ENCODE peak calls at places on chromosomes 2 and 18, in six cellular contexts. I is SJSA1; R is BE2C; K is CD8-positive, alpha-beta memory T cell; Q is mesenchymal stem cell; H is breast epithelium. A is an unnamed sample.

GRCh38 chr2:171523339-171523931 is 1.2 kb downstream of the CYBRD1 start:
- DNase-seq in R (peak; percentile 20), I (peak; percentile 77), K (no peak), Q (peak; percentile 91), H (peak; percentile 82), A (peak; percentile 76)

GRCh38 chr2:55418072-55418471 is 1.6 kb downstream of the CCDC88A start:
- DNase-seq in Q (peak; percentile 22), I (no peak), R (no peak), H (no peak), K (no peak), A (no peak)

GRCh38 chr2:239737144-239737463 is 288.0 kb downstream of the NDUFA10 start:
- DNase-seq in R (no peak), H (no peak), I (no peak), K (no peak), Q (no peak), A (no peak)

GRCh38 chr2:25505630-25506029 is 163.9 kb upstream of the DNMT3A start:
- DNase-seq in H (no peak), I (no peak), R (no peak), Q (no peak), K (no peak), A (no peak)

GRCh38 chr2:127101756-127102463 is 5.0 kb downstream of the BIN1 start:
- DNase-seq in I (no peak), H (no peak), R (no peak), Q (no peak), K (no peak), A (no peak)

GRCh38 chr2:20231632-20232031 is 6.7 kb upstream of the SDC1 start:
- DNase-seq in H (peak; percentile 91), I (peak; percentile 55), K (no peak), R (no peak), Q (no peak), A (peak; percentile 93)

GRCh38 chr2:71804251-71804650 is 343.4 kb downstream of the CYP26B1 start:
- DNase-seq in R (no peak), K (no peak), I (no peak), Q (no peak), H (no peak), A (no peak)

GRCh38 chr2:191478754-191479679 is 198.9 kb upstream of the NABP1 start:
- DNase-seq in R (peak; percentile 93), I (no peak), Q (no peak), K (no peak), H (no peak), A (peak; percentile 50)

GRCh38 chr18:69402219-69402989 is 1.7 kb downstream of the DOK6 start:
- DNase-seq in I (no peak), Q (peak; percentile 2), R (no peak), K (no peak), H (no peak), A (no peak)

GRCh38 chr18:7273301-7273911 is 42.5 kb downstream of the LRRC30 start:
- DNase-seq in R (no peak), K (no peak), Q (peak; percentile 74), H (no peak), I (no peak), A (peak; percentile 29)

GRCh38 chr2:218168635-218169462 is 2.1 kb upstream of the CXCR1 start:
- DNase-seq in K (peak; percentile 80), I (peak; percentile 68), Q (peak; percentile 48), H (no peak), R (peak; percentile 73), A (peak; percentile 67)

GRCh38 chr2:112317303-112318158 is 42.1 kb downstream of the ZC3H6 start:
- DNase-seq in Q (no peak), H (no peak), K (no peak), I (no peak), R (no peak), A (no peak)

GRCh38 chr2:224909885-224910517 is 132.3 kb downstream of the DOCK10 start:
- DNase-seq in I (no peak), H (peak; percentile 67), Q (peak; percentile 41), K (peak; percentile 58), R (no peak), A (no peak)

GRCh38 chr2:71756280-71756906 is 303.0 kb downstream of the DYSF start:
- DNase-seq in Q (peak; percentile 42), H (no peak), K (no peak), R (no peak), I (no peak), A (no peak)

GRCh38 chr2:37615808-37616673 is 55.4 kb downstream of the CDC42EP3 start:
- DNase-seq in I (no peak), K (peak; percentile 80), Q (no peak), R (no peak), H (no peak), A (peak; percentile 47)

GRCh38 chr18:59908790-59909189 is 9.0 kb downstream of the PMAIP1 start:
- DNase-seq in I (no peak), Q (peak; percentile 82), K (no peak), R (no peak), H (no peak), A (no peak)

GRCh38 chr18:79643049-79643765 is 36.4 kb upstream of the CTDP1 start:
- DNase-seq in Q (no peak), K (no peak), H (no peak), R (no peak), I (no peak), A (no peak)

GRCh38 chr18:48191494-48191893 is 217.7 kb downstream of the ZBTB7C start:
- DNase-seq in R (no peak), H (no peak), K (no peak), I (no peak), Q (no peak), A (no peak)

GRCh38 chr2:5719629-5720334 is 27.6 kb downstream of the SOX11 start:
- DNase-seq in Q (no peak), R (no peak), K (no peak), I (no peak), H (no peak), A (no peak)

GRCh38 chr18:49274188-49274714 is 186.2 kb downstream of the DYM start:
- DNase-seq in H (no peak), Q (peak; percentile 17), I (no peak), R (no peak), K (no peak), A (no peak)

GRCh38 chr2:127581516-127582490 is 46.3 kb downstream of the MYO7B start:
- DNase-seq in K (no peak), Q (no peak), H (no peak), R (no peak), I (no peak), A (no peak)

GRCh38 chr2:64212346-64212745 is 68.1 kb upstream of the PELI1 start:
- DNase-seq in K (no peak), R (no peak), I (peak; percentile 49), Q (peak; percentile 86), H (no peak), A (no peak)

GRCh38 chr2:15836942-15837610 is 103.3 kb upstream of the MYCN start:
- DNase-seq in I (no peak), R (no peak), Q (no peak), K (no peak), H (no peak), A (no peak)

GRCh38 chr2:202249521-202249850 is 11.1 kb upstream of the SUMO1 start:
- DNase-seq in K (no peak), I (no peak), Q (peak; percentile 22), R (no peak), H (no peak), A (no peak)

GRCh38 chr2:45315881-45316280 is 295.2 kb downstream of the SRBD1 start:
- DNase-seq in R (no peak), H (no peak), I (no peak), Q (peak; percentile 38), K (no peak), A (no peak)

GRCh38 chr18:55907352-55908045 is 319.5 kb upstream of the TCF4 start:
- DNase-seq in Q (no peak), K (no peak), R (no peak), I (no peak), H (no peak), A (no peak)

GRCh38 chr2:102236132-102236531 is 49.3 kb downstream of the IL1RL2 start:
- DNase-seq in H (no peak), Q (no peak), K (no peak), R (no peak), I (no peak), A (no peak)
- H3K27me3 ChIP-seq in H (no peaks in the 10 kb centered on the region), Q (no peaks in the 10 kb centered on the region), K (no peaks in the 10 kb centered on the region), R (no peaks in the 10 kb centered on the region), I (no peaks in the 10 kb centered on the region), A (no peaks in the 10 kb centered on the region)

GRCh38 chr2:236676131-236676873 is 106.7 kb downstream of the ACKR3 start:
- DNase-seq in Q (no peak), I (no peak), H (no peak), K (no peak), R (no peak), A (no peak)

GRCh38 chr2:236674238-236674637 is 104.6 kb downstream of the ACKR3 start:
- DNase-seq in H (no peak), I (peak; percentile 17), Q (no peak), K (no peak), R (no peak), A (peak; percentile 10)

GRCh38 chr2:236674646-236675045 is 105.0 kb downstream of the ACKR3 start:
- DNase-seq in K (no peak), H (no peak), Q (no peak), I (no peak), R (no peak), A (no peak)

GRCh38 chr2:236675051-236675450 is 105.4 kb downstream of the ACKR3 start:
- DNase-seq in R (no peak), I (peak; percentile 13), Q (no peak), K (no peak), H (no peak), A (no peak)

DNA sequence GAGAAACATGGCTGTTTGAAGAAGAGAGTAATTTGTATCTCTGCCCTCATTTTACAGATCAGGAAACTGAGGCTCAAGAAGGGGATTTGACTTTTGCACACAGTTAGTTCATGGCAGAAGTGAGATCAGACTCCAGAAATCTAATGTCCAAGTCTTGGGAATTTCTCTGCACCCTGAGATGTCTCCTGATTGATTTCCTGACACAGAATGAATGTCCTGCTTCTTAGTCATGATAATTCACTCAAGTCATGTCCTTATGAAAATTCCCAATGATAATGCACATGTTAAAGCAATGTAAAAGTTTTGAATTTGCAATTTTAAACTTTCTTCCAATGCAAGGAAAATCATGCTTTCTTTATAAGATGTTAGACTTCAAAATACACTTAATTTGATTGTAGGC is 105.9 kb downstream of the ACKR3 start:
- DNase-seq in R (no peak), H (no peak), Q (no peak), I (no peak), K (no peak), A (no peak)
- H3K27me3 ChIP-seq in R (peaks cover 11% of the 10 kb centered on the region), H (no peaks in the 10 kb centered on the region), Q (peaks cover 5% of the 10 kb centered on the region), I (no peaks in the 10 kb centered on the region), K (no peaks in the 10 kb centered on the region), A (no peaks in the 10 kb centered on the region)

DNA sequence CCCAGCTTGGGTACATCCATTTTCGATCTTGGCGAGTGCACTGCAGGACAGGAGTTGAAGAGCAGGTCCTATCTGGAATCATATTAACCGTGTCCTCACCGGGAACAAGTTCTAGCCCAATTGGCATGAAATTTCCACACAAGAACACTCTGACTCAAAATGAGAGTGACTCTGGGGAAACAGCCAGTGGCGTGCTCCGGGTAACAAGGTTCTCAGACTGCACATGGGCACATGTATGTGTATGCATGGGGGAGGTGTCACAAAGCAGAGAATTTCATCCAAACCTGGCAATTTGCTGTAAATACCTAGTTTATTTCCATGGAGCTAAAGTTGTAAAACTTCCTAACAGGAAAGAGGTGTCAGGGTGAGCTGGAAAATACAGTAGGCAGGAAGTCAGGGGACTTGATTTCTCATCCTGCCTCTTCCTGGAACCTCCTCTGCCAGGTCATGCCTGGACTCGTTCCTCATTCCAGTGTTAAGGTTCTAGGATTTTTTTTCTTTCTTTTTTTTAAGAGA is 1.7 kb downstream of the TUBB6 start:
- DNase-seq in I (no peak), H (no peak), R (no peak), K (no peak), Q (peak; percentile 48), A (no peak)
- H3K27me3 ChIP-seq in I (no peaks in the 10 kb centered on the region), H (no peaks in the 10 kb centered on the region), R (no peaks in the 10 kb centered on the region), K (peaks cover 15% of the 10 kb centered on the region), Q (no peaks in the 10 kb centered on the region), A (peaks cover 28% of the 10 kb centered on the region)

GRCh38 chr2:59435630-59436029 is 1117.8 kb downstream of the BCL11A start:
- DNase-seq in R (no peak), K (no peak), Q (no peak), H (no peak), I (no peak), A (no peak)
- H3K27me3 ChIP-seq in R (no peaks in the 10 kb centered on the region), K (no peaks in the 10 kb centered on the region), Q (no peaks in the 10 kb centered on the region), H (no peaks in the 10 kb centered on the region), I (no peaks in the 10 kb centered on the region), A (no peaks in the 10 kb centered on the region)